ENCODE peak calls at places on chromosomes 7 and 10, in four cellular contexts. H is IMR-90, R is HepG2, W is K562. L is an unnamed sample.

GRCh38 chr10:133139561-133140065 is 20.4 kb upstream of the KNDC1 start:
- DNase-seq in H (no peak), W (no peak), R (no peak), L (no peak)

GRCh38 chr10:12969951-12970350 is 31.6 kb downstream of the CCDC3 start:
- DNase-seq in H (no peak), W (no peak), R (no peak), L (no peak)

GRCh38 chr10:123202526-123202925 is 48.3 kb downstream of the BUB3 start:
- DNase-seq in W (no peak), R (no peak), H (no peak), L (no peak)

GRCh38 chr10:86222336-86222650 is 144.3 kb downstream of the GRID1 start:
- DNase-seq in W (no peak), H (no peak), R (no peak), L (no peak)

GRCh38 chr7:103150192-103150591 is 1.3 kb upstream of the NAPEPLD start:
- DNase-seq in R (peak), W (peak), H (no peak), L (no peak)

GRCh38 chr10:124665980-124666379 is 78.2 kb downstream of the FAM53B start:
- DNase-seq in R (no peak), H (no peak), W (no peak), L (no peak)

GRCh38 chr7:4774804-4775280 is 581 bp upstream of the AP5Z1 start:
- DNase-seq in W (peak), R (peak), H (peak), L (peak)

GRCh38 chr10:109894516-109894915 is 28.8 kb downstream of the XPNPEP1 start:
- DNase-seq in H (peak), W (no peak), R (no peak), L (no peak)

GRCh38 chr7:157570531-157571200 is 233.9 kb downstream of the DNAJB6 start:
- DNase-seq in H (no peak), R (no peak), W (no peak), L (no peak)

GRCh38 chr7:13231216-13231615 is 543.8 kb downstream of the ARL4A start:
- DNase-seq in W (peak), H (no peak), R (no peak), L (no peak)

GRCh38 chr10:97520978-97521761 is 22.4 kb downstream of the UBTD1 start:
- DNase-seq in H (no peak), W (no peak), R (no peak), L (no peak)

GRCh38 chr10:49362596-49363260 is 33.2 kb downstream of the DRGX start:
- DNase-seq in W (no peak), H (no peak), R (peak), L (peak)

GRCh38 chr10:89173075-89173474 is 34.0 kb downstream of the CH25H start:
- DNase-seq in H (no peak), R (no peak), W (no peak), L (no peak)

GRCh38 chr10:24383681-24384106 is 174.8 kb downstream of the KIAA1217 start:
- DNase-seq in R (peak), W (peak), H (peak), L (peak)

GRCh38 chr7:92404170-92404614 is 43.1 kb upstream of the GATAD1 start:
- DNase-seq in W (peak), R (no peak), H (no peak), L (no peak)

GRCh38 chr10:7789390-7789789 is 1.4 kb downstream of the ATP5F1C start:
- DNase-seq in H (peak), W (peak), R (peak), L (no peak)

GRCh38 chr10:100872034-100872791 is 40.5 kb upstream of the SLF2 start:
- DNase-seq in R (no peak), H (peak), W (peak), L (peak)

GRCh38 chr10:62779487-62780248 is 24.9 kb upstream of the ADO start:
- DNase-seq in W (no peak), R (no peak), H (peak), L (no peak)

GRCh38 chr7:6536262-6536770 is 14.9 kb downstream of the GRID2IP start:
- DNase-seq in H (no peak), R (no peak), W (no peak), L (no peak)

GRCh38 chr10:127012769-127013152 is 107.5 kb downstream of the DOCK1 start:
- DNase-seq in W (no peak), H (no peak), R (no peak), L (no peak)

GRCh38 chr10:132676193-132676891 is 109.6 kb downstream of the NKX6-2 start:
- DNase-seq in R (peak), W (no peak), H (no peak), L (no peak)

GRCh38 chr10:11586170-11586569 is 25.3 kb downstream of the USP6NL start:
- DNase-seq in R (no peak), H (peak), W (no peak), L (no peak)

GRCh38 chr10:11901454-11902431 is 78.6 kb downstream of the PROSER2 start:
- DNase-seq in H (peak), R (peak), W (peak), L (no peak)

GRCh38 chr7:48112431-48113165 is 23.5 kb downstream of the UPP1 start:
- DNase-seq in W (no peak), H (peak), R (no peak), L (no peak)

GRCh38 chr10:80156216-80156615 is 23.7 kb downstream of the PLAC9 start:
- DNase-seq in W (no peak), H (no peak), R (no peak), L (no peak)

GRCh38 chr10:92809845-92810244 is 38.5 kb upstream of the EXOC6 start:
- DNase-seq in R (no peak), W (no peak), H (no peak), L (no peak)

GRCh38 chr10:114487815-114488536 is 83.7 kb upstream of the AFAP1L2 start:
- DNase-seq in R (no peak), H (peak), W (no peak), L (no peak)

GRCh38 chr10:60460058-60460457 is 70.4 kb upstream of the ANK3 start:
- DNase-seq in R (no peak), H (no peak), W (no peak), L (no peak)

GRCh38 chr7:70710011-70710480 is 421.9 kb upstream of the GALNT17 start:
- DNase-seq in W (no peak), R (no peak), H (peak), L (peak)

GRCh38 chr10:69090687-69091450 is 3.0 kb downstream of the SRGN start:
- DNase-seq in W (peak), H (no peak), R (no peak), L (no peak)

GRCh38 chr7:40760997-40761396 is 626.2 kb downstream of the SUGCT start:
- DNase-seq in R (peak), H (no peak), W (no peak), L (no peak)

GRCh38 chr7:40757097-40757496 is 622.3 kb downstream of the SUGCT start:
- DNase-seq in R (no peak), W (no peak), H (no peak), L (no peak)

GRCh38 chr7:40760293-40760964 is 625.6 kb downstream of the SUGCT start:
- DNase-seq in W (no peak), H (no peak), R (peak), L (no peak)

GRCh38 chr7:40755438-40755837 is 620.6 kb downstream of the SUGCT start:
- DNase-seq in W (no peak), R (peak), H (peak), L (no peak)

DNA sequence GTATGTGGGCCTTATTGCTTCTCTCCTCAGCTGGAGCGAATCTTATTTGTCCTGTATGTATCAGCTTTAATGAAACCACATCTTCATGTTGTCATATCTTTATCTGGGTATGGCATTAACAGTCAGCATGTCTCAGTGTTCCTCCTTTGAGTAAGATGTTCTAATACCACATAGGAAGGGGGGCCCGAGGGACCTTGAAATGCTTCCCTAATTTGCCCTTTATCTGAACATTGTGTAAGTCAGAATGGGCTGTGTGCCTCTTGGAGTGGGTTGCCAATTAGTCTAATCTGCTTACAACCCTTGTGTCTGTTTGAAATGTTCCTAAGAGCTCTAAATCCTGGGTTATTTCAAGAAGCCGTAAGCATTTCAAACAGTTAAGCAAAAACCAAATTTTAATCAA is 623.8 kb downstream of the SUGCT start:
- DNase-seq in R (no peak), H (no peak), W (no peak), L (no peak)
- TF ChIP-seq MAFK in R (no peak), H (no peak), W (no peak), L (no peak)

GRCh38 chr7:100545636-100546128 is 6.7 kb downstream of the AGFG2 start:
- DNase-seq in H (peak), R (peak), W (peak), L (peak)
- TF ChIP-seq CTCF in H (peak), R (peak), W (peak), L (peak)

DNA sequence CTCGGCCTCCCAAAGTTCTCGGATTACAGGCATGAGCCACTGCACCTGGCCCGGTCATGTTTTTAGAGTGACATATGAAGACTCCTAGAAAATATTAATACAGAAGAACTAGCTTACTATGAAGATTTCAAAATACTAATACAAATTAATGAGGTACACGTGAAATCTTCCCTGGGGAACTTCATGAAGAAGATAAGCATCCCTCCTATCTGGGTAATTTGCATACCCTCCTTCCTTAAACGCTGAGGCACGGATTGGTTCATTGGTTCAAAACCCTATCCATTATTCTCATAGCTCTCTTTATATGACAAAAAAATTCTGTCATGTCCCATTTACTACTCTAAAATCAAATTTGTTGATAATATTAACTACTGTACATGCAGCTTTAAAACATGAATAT is 224.8 kb upstream of the KLF14 start:
- DNase-seq in W (no peak), R (no peak), H (no peak), L (no peak)
- TF ChIP-seq SMC3 in W (no peak), R (no peak), H (no peak), L (no peak)

DNA sequence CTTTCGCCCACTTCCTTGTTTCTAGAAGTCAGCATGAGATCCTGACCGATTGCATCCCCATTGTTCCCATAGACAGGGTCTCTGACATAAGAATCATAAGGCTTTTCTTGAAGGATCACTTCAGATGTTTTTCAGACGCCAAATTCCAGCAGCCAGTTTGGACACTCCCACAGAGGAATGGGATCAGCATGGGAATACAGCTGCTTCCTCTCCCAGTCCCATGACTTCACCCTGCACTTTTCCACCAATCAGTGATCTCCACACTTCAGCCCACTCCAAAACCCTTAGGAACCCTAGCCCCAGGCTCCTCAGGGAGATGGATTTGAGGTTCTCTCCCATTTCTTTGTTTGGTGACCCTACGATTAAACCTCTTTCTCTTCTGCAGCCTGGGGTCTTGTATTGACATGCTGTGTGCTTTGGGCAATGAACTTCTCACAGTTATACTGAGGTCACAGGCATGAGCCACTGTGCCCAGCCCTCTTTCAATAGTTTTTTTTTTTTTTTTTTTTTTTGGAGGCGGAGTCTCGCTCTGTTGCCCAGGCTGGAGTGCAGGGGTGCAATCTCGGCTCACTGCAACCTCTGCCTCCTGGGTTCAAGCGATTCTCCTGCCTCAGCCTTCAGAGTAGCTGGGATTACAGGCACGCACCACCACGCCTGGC is 52.8 kb upstream of the CHST3 start:
- DNase-seq in W (no peak), H (peak), R (no peak), L (no peak)
- TF ChIP-seq MAFK in W (no peak), H (no peak), R (no peak), L (no peak)

DNA sequence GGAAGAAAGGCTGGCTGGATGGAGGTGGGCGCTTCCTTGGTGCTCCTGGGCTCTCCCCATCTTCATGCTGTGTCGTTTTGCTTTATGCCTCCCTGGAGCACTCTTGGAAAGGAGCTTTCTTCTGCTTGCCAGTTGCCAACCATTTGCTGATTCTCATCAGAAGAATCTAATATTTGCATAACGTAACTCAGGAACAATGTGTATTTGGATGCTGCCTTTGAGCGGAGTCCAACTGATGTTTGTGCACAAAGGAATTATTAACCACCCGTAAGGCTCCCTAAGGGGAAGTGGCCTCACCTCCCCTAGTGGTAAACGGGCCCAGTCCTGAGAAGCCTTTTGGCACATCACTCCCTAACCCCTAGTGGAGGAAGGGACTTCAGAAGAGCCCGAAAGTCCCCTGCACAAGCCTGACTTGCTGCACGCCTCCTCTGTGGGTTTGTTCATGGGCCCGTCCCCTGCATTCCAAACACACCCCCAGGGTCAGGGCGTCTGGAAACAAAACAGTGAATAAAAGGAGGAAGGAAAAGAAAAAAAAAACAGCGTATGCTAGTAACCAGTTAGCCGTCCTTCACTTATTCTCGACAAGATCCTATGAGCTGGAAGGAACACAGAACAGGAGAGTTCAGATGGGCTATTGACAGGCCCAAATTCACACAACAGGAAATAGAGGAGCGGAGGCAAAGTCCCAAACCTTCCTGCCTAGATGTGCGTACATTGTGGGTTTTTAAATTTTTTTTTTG is 602.2 kb downstream of the LRMDA start:
- DNase-seq in H (peak), W (no peak), R (peak), L (peak)
- TF ChIP-seq CTCF in H (no peak), W (no peak), R (peak), L (no peak)

GRCh38 chr7:122887198-122887597 is 938 bp upstream of the CADPS2 start:
- DNase-seq in R (peak), H (peak), W (peak), L (peak)

GRCh38 chr7:122887848-122888247 is 1.6 kb upstream of the CADPS2 start:
- DNase-seq in H (no peak), W (no peak), R (no peak), L (no peak)

GRCh38 chr7:122884186-122884585 is 2.1 kb downstream of the CADPS2 start:
- DNase-seq in H (no peak), R (no peak), W (no peak), L (no peak)

GRCh38 chr7:122885583-122886356 is 490 bp downstream of the CADPS2 start:
- DNase-seq in W (peak), R (peak), H (no peak), L (peak)

DNA sequence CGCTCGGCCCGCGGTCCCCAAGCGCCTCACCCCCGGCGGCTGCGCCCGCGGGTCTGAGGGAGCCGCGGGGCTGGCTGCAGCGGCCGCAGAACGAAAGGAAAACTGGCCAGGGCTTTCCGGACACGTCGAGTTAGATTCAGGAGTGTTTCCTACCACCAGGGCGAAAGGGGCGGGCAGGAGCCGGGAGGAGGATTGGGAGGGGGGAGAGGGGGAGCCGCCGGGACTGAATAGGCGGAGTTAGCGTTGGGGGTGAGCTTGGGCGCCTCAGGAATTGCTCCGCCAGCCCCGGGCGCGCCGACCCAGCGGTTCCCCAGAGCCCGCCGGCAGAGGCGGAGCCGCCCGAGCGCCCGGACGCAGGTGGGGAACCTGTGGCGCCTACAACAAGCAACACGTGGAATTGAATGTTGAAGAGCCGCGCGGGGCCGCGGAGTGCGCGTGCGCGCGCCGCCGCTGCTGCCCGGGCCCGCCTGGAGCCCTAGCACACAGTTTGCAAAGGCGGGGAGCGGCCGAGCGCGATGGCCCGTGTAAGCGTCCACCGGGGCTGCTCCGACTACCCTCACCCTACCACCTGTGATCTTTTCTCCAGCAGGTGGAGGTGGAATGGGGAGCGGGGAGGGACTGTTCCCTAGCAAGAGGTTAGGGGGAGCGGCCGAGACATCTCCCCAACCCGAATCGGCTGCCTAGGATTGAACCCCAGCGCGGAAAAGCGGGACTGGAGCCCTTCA is at the start of gene CADPS2:
- DNase-seq in H (peak), W (peak), R (peak), L (peak)
- TF ChIP-seq SMC3 in H (no peak), W (no peak), R (no peak), L (no peak)

GRCh38 chr7:105297309-105297708 is 91.4 kb downstream of the SRPK2 start:
- DNase-seq in R (no peak), H (no peak), W (peak), L (no peak)
- TF ChIP-seq MAFK in R (no peak), H (no peak), W (no peak), L (no peak)

GRCh38 chr10:499991-500390 is 189.5 kb downstream of the DIP2C start:
- DNase-seq in R (no peak), H (no peak), W (no peak), L (no peak)

GRCh38 chr10:497898-498451 is 191.5 kb downstream of the DIP2C start:
- DNase-seq in R (no peak), W (no peak), H (no peak), L (no peak)

GRCh38 chr10:498760-499435 is 190.6 kb downstream of the DIP2C start:
- DNase-seq in W (no peak), R (no peak), H (no peak), L (no peak)

GRCh38 chr10:494556-494955 is 194.9 kb downstream of the DIP2C start:
- DNase-seq in R (no peak), W (no peak), H (no peak), L (no peak)

DNA sequence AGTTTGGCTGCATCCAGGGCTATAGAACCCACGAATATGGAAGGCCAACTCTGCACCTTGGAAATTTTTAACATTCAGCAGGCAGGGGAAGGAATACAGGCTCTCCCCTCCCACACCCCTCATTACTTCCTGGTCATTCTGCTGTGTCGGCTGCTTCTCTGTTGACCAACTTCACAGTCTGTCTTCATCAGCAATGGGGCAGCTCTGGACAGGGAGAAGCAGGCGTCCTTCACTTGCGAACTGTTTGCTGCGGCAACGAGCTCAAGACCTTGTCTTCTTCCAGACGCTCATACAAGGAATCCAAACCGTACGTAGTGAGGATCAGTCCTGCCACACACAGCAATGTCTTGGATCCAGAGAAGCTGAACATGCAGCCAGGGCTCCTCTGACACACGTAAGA is 192.2 kb downstream of the DIP2C start:
- DNase-seq in W (no peak), H (no peak), R (no peak), L (no peak)
- TF ChIP-seq CTCF in W (no peak), H (no peak), R (no peak), L (no peak)

L was measured in A549.